ENCODE peak calls at places on chromosomes 4 and X, in five cellular contexts. One of them, this sample, is unnamed. For H3K9me3, the result is how much of the 10 kb centered on the place peaks cover.

GRCh38 chr4:159190646-159191045 is 87.8 kb downstream of the RAPGEF2 start:
- DNase-seq in transverse colon: no peak
- DNase-seq in right atrium auricular region: no peak
- DNase-seq in heart right ventricle: no peak
- DNase-seq in stomach: no peak
- DNase-seq in this sample: no peak

GRCh38 chrX:69161371-69161770 is 3.9 kb downstream of the PJA1 start:
- DNase-seq in transverse colon: no peak
- DNase-seq in right atrium auricular region: no peak
- DNase-seq in heart right ventricle: no peak
- DNase-seq in stomach: no peak
- DNase-seq in this sample: no peak

GRCh38 chr4:5664778-5665177 is 43.6 kb downstream of the EVC2 start:
- DNase-seq in transverse colon: no peak
- DNase-seq in right atrium auricular region: no peak
- DNase-seq in heart right ventricle: no peak
- DNase-seq in stomach: no peak
- DNase-seq in this sample: no peak

GRCh38 chr4:74920704-74921103 is 12.2 kb upstream of the PARM1 start:
- DNase-seq in transverse colon: no peak
- DNase-seq in right atrium auricular region: no peak
- DNase-seq in heart right ventricle: no peak
- DNase-seq in stomach: no peak
- DNase-seq in this sample: no peak

GRCh38 chr4:18051281-18051680 is 29.7 kb upstream of the LCORL start:
- DNase-seq in transverse colon: no peak
- DNase-seq in right atrium auricular region: no peak
- DNase-seq in heart right ventricle: no peak
- DNase-seq in stomach: no peak
- DNase-seq in this sample: no peak

GRCh38 chr4:140884431-140885058 is 128.4 kb upstream of the TBC1D9 start:
- DNase-seq in transverse colon: peak
- DNase-seq in right atrium auricular region: no peak
- DNase-seq in heart right ventricle: peak
- DNase-seq in stomach: peak
- DNase-seq in this sample: peak

GRCh38 chr4:182608525-182608924 is 308.7 kb downstream of the DCTD start:
- DNase-seq in transverse colon: no peak
- DNase-seq in right atrium auricular region: no peak
- DNase-seq in heart right ventricle: no peak
- DNase-seq in stomach: no peak
- DNase-seq in this sample: no peak

GRCh38 chr4:127251423-127251822 is 381.3 kb upstream of the INTU start:
- DNase-seq in transverse colon: no peak
- DNase-seq in right atrium auricular region: no peak
- DNase-seq in heart right ventricle: no peak
- DNase-seq in stomach: no peak
- DNase-seq in this sample: no peak

GRCh38 chr4:166726832-166727231 is 507.5 kb downstream of the SPOCK3 start:
- DNase-seq in transverse colon: no peak
- DNase-seq in right atrium auricular region: no peak
- DNase-seq in heart right ventricle: no peak
- DNase-seq in stomach: no peak
- DNase-seq in this sample: no peak

GRCh38 chr4:51942108-51942832 is 77.9 kb downstream of the LRRC66 start:
- DNase-seq in transverse colon: no peak
- DNase-seq in right atrium auricular region: no peak
- DNase-seq in heart right ventricle: no peak
- DNase-seq in stomach: no peak
- DNase-seq in this sample: no peak

GRCh38 chrX:53082773-53083616 is 828 bp downstream of the TSPYL2 start:
- DNase-seq in transverse colon: no peak
- DNase-seq in right atrium auricular region: no peak
- DNase-seq in heart right ventricle: no peak
- DNase-seq in stomach: no peak
- DNase-seq in this sample: no peak

GRCh38 chrX:53081925-53082772 is at the start of gene TSPYL2:
- DNase-seq in transverse colon: peak
- DNase-seq in right atrium auricular region: peak
- DNase-seq in heart right ventricle: peak
- DNase-seq in stomach: peak
- DNase-seq in this sample: peak

GRCh38 chrX:53084043-53084570 is 1.9 kb downstream of the TSPYL2 start:
- DNase-seq in transverse colon: no peak
- DNase-seq in right atrium auricular region: no peak
- DNase-seq in heart right ventricle: no peak
- DNase-seq in stomach: no peak
- DNase-seq in this sample: no peak

GRCh38 chrX:53078943-53079342 is 3.2 kb upstream of the TSPYL2 start:
- DNase-seq in transverse colon: no peak
- DNase-seq in right atrium auricular region: no peak
- DNase-seq in heart right ventricle: no peak
- DNase-seq in stomach: no peak
- DNase-seq in this sample: no peak

GRCh38 chrX:53080628-53081580 is 1.3 kb upstream of the TSPYL2 start:
- DNase-seq in transverse colon: no peak
- DNase-seq in right atrium auricular region: no peak
- DNase-seq in heart right ventricle: no peak
- DNase-seq in stomach: no peak
- DNase-seq in this sample: no peak
- H3K9me3 ChIP-seq in transverse colon: under half
- H3K9me3 ChIP-seq in right atrium auricular region: under half
- H3K9me3 ChIP-seq in heart right ventricle: under half
- H3K9me3 ChIP-seq in stomach: under half
- H3K9me3 ChIP-seq in this sample: under half

GRCh38 chrX:47976254-47977151 is 27.3 kb downstream of the ZNF182 start:
- DNase-seq in transverse colon: no peak
- DNase-seq in right atrium auricular region: no peak
- DNase-seq in heart right ventricle: no peak
- DNase-seq in stomach: no peak
- DNase-seq in this sample: no peak
- H3K9me3 ChIP-seq in transverse colon: under half
- H3K9me3 ChIP-seq in right atrium auricular region: under half
- H3K9me3 ChIP-seq in heart right ventricle: half or more
- H3K9me3 ChIP-seq in stomach: half or more
- H3K9me3 ChIP-seq in this sample: under half

DNA sequence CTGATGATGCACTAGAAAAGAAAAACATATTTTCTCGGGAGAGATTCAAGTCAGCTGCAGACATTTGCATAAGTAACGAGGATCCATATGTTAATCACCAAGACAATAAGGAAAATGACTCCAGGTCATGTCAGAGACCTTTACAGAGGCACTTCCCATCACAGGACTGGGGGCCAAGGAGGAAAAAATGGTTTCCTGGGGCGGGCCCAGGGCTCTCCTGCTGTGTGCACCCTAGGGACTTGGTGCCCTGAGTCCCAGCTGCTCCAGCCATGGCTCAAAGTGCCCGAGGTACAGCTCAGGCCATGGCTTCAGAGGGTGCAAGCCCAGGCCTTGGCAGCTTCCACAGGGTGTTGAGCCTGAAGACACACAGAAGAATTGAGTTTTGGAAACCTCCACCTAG is 415.4 kb upstream of the FRG1 start:
- DNase-seq in transverse colon: no peak
- DNase-seq in right atrium auricular region: no peak
- DNase-seq in heart right ventricle: no peak
- DNase-seq in stomach: no peak
- DNase-seq in this sample: no peak
- H3K9me3 ChIP-seq in transverse colon: under half
- H3K9me3 ChIP-seq in right atrium auricular region: under half
- H3K9me3 ChIP-seq in heart right ventricle: half or more
- H3K9me3 ChIP-seq in stomach: under half
- H3K9me3 ChIP-seq in this sample: under half

DNA sequence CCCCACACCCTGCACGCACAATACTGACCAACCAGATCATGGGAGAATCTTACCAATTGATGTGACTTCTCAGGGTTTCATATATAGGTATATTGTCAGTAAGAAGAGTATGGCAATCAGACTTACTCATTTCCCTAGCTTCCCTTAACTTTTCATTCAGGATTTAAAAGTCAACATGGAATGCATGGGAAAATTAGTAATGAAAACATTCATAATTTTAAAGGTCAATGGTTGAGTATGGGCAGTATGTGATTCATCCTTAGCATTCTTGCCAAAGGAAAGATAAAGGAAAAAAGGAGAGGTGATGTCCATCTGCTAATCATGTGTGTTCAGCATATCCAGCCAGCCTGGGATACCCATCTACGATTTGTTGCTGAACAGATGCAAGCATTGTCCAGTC is 4.0 kb downstream of the DIPK2B start:
- DNase-seq in transverse colon: no peak
- DNase-seq in right atrium auricular region: no peak
- DNase-seq in heart right ventricle: no peak
- DNase-seq in stomach: no peak
- DNase-seq in this sample: no peak
- H3K9me3 ChIP-seq in transverse colon: under half
- H3K9me3 ChIP-seq in right atrium auricular region: under half
- H3K9me3 ChIP-seq in heart right ventricle: under half
- H3K9me3 ChIP-seq in stomach: under half
- H3K9me3 ChIP-seq in this sample: under half

GRCh38 chr4:19857405-19857804 is 394.3 kb upstream of the SLIT2 start:
- DNase-seq in transverse colon: no peak
- DNase-seq in right atrium auricular region: no peak
- DNase-seq in heart right ventricle: no peak
- DNase-seq in stomach: no peak
- DNase-seq in this sample: no peak
- H3K9me3 ChIP-seq in transverse colon: under half
- H3K9me3 ChIP-seq in right atrium auricular region: under half
- H3K9me3 ChIP-seq in heart right ventricle: under half
- H3K9me3 ChIP-seq in stomach: under half
- H3K9me3 ChIP-seq in this sample: under half

DNA sequence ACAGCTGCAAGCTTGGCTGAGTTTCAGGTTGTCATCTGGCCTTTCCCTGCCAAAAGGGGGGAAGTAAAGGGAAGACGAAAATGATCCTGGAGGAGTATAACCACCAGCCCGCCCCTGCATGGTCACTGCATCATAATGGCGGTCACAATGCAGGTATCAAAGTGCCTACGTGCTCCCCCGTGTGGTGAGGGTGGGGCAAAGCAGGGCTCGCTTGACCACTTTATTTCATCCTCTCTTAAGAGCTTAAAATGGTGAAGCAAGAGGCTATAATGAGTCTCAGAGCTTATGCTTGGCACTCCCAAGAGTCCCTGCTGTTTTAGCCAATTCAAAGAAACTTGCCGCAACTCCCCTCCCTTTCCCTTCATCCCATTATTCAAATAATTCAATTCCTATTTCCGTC is 105.6 kb downstream of the APOOL start:
- DNase-seq in transverse colon: no peak
- DNase-seq in right atrium auricular region: no peak
- DNase-seq in heart right ventricle: no peak
- DNase-seq in stomach: no peak
- DNase-seq in this sample: peak
- H3K9me3 ChIP-seq in transverse colon: under half
- H3K9me3 ChIP-seq in right atrium auricular region: under half
- H3K9me3 ChIP-seq in heart right ventricle: under half
- H3K9me3 ChIP-seq in stomach: under half
- H3K9me3 ChIP-seq in this sample: under half

GRCh38 chr4:477686-478085 is 21.3 kb downstream of the ZNF721 start:
- DNase-seq in transverse colon: no peak
- DNase-seq in right atrium auricular region: no peak
- DNase-seq in heart right ventricle: no peak
- DNase-seq in stomach: no peak
- DNase-seq in this sample: no peak

GRCh38 chr4:475962-476361 is 23.0 kb downstream of the ZNF721 start:
- DNase-seq in transverse colon: no peak
- DNase-seq in right atrium auricular region: no peak
- DNase-seq in heart right ventricle: no peak
- DNase-seq in stomach: no peak
- DNase-seq in this sample: no peak

GRCh38 chr4:476501-476900 is 22.5 kb downstream of the ZNF721 start:
- DNase-seq in transverse colon: no peak
- DNase-seq in right atrium auricular region: no peak
- DNase-seq in heart right ventricle: no peak
- DNase-seq in stomach: no peak
- DNase-seq in this sample: no peak

GRCh38 chr4:472881-473574 is 25.9 kb downstream of the ZNF721 start:
- DNase-seq in transverse colon: no peak
- DNase-seq in right atrium auricular region: no peak
- DNase-seq in heart right ventricle: no peak
- DNase-seq in stomach: no peak
- DNase-seq in this sample: no peak

DNA sequence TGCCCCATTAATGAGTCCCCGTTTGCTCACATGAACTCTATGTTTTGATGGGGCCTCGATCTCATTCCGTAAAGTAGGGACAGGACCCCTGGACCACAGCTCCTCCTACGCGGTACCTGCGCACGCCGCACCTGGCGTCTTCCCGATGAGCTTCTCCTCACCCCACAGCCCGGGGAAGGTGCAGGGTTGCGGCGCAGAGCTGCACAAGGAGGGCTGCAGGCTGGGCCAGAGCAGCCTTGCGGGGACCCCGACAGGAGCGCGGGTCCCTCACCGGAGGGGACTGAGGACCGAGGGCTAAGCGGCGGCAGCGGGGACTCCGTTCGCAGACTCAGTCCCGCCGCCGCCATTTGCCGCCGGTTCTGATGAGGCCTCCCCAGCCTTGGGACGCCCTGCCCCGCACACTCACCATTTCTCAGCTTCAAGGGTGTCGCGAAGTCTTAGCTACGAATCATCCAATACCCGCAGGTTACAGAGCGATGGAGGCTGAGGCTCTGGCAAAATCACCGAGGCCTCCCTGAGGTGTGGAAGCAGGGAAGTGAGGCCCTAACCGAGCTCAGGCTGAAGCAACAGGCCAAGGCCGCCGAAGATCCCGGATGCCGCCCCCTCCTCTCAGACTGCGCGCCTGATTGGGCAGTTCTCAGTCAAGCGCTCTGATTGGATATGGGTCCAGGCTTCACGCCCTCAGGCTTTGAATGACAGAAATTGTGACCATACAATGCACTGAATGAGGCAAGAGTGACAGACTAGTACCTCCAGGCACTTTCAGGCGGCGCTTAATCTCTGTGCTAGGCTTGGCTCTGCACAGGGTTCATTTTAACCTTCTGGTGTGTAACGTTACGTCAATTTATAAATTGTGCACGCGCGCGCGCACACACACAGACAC is 25.1 kb downstream of the ZNF721 start:
- DNase-seq in transverse colon: peak
- DNase-seq in right atrium auricular region: peak
- DNase-seq in heart right ventricle: peak
- DNase-seq in stomach: peak
- DNase-seq in this sample: peak
- H3K9me3 ChIP-seq in transverse colon: under half
- H3K9me3 ChIP-seq in right atrium auricular region: under half
- H3K9me3 ChIP-seq in heart right ventricle: half or more
- H3K9me3 ChIP-seq in stomach: under half
- H3K9me3 ChIP-seq in this sample: under half

GRCh38 chr4:100164808-100165760 is 25.2 kb downstream of the DDIT4L start:
- DNase-seq in transverse colon: no peak
- DNase-seq in right atrium auricular region: no peak
- DNase-seq in heart right ventricle: no peak
- DNase-seq in stomach: no peak
- DNase-seq in this sample: no peak
- H3K9me3 ChIP-seq in transverse colon: under half
- H3K9me3 ChIP-seq in right atrium auricular region: under half
- H3K9me3 ChIP-seq in heart right ventricle: under half
- H3K9me3 ChIP-seq in stomach: under half
- H3K9me3 ChIP-seq in this sample: under half

DNA sequence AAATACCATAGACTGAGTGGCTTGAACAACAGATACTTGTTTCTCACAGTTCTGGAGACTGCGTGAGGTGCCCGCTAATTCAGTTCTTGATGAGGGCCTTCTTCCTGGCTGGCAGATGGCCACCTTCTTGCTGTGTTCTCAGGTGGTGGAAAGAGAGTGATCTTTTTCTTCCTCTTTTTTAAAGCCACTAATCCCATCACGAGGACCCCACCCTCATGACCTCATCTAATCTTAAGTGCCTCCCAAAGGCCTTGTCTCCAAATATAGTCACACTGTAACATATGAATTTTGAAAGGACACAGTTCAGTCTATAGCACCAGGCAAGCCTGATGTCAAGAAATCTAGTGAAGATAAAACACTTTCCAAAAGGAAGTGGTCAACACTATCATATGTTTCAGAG is 12.4 kb downstream of the VAMP7 start:
- DNase-seq in transverse colon: no peak
- DNase-seq in right atrium auricular region: no peak
- DNase-seq in heart right ventricle: no peak
- DNase-seq in stomach: no peak
- DNase-seq in this sample: no peak
- H3K9me3 ChIP-seq in transverse colon: under half
- H3K9me3 ChIP-seq in right atrium auricular region: under half
- H3K9me3 ChIP-seq in heart right ventricle: under half
- H3K9me3 ChIP-seq in stomach: under half
- H3K9me3 ChIP-seq in this sample: under half